ENCODE peak calls at places on chromosomes 1 and 21, in nine cellular contexts. L is GM10248, O is CMK, Q is caudate nucleus, N is aorta, Z is HTR-8/SVneo, T is stromal cell of bone marrow, S is heart right ventricle, M is cortex of kidney. Y is an unnamed sample.

GRCh38 chr1:178417858-178418257 is 78.9 kb downstream of the CLEC20A start:
- DNase-seq in S (no peak), T (peak; percentile 57), Q (no peak), Z (peak; percentile 38), N (no peak), M (no peak), O (no peak), L (no peak), Y (no peak)

GRCh38 chr1:64933296-64934070 is 32.9 kb downstream of the JAK1 start:
- DNase-seq in M (no peak), L (no peak), Z (no peak), Q (no peak), O (no peak), N (peak; percentile 59), T (peak; percentile 95), S (no peak), Y (peak; percentile 50)

GRCh38 chr1:68107771-68108170 is 57.3 kb upstream of the DIRAS3 start:
- DNase-seq in O (no peak), M (no peak), Q (no peak), L (no peak), Z (no peak), T (no peak), S (no peak), N (no peak), Y (no peak)

GRCh38 chr1:183374825-183375224 is 43.4 kb downstream of the NMNAT2 start:
- DNase-seq in M (no peak), S (no peak), O (no peak), T (no peak), Q (no peak), Z (no peak), N (no peak), L (no peak), Y (no peak)

GRCh38 chr1:233022246-233022645 is 71.8 kb downstream of the NTPCR start:
- DNase-seq in Z (no peak), T (no peak), Q (no peak), L (no peak), S (no peak), M (no peak), O (no peak), N (no peak), Y (no peak)

GRCh38 chr21:46559291-46559983 is 45.4 kb downstream of the S100B start:
- DNase-seq in O (no peak), T (no peak), Q (no peak), Z (no peak), M (no peak), N (no peak), S (no peak), L (peak; percentile 77), Y (no peak)

GRCh38 chr1:172727956-172728603 is 69.2 kb downstream of the FASLG start:
- DNase-seq in S (no peak), L (peak; percentile 26), M (no peak), O (peak; percentile 76), Q (no peak), N (no peak), Z (no peak), T (no peak), Y (no peak)

GRCh38 chr1:183610053-183610452 is 19.8 kb upstream of the NCF2 start:
- DNase-seq in L (no peak), N (no peak), S (no peak), Z (no peak), M (no peak), O (no peak), T (no peak), Q (no peak), Y (no peak)

GRCh38 chr1:51284487-51284954 is 45.8 kb downstream of the TTC39A start:
- DNase-seq in Z (no peak), S (no peak), N (no peak), M (no peak), T (no peak), O (peak; percentile 95), Q (no peak), L (no peak), Y (no peak)

GRCh38 chr1:27491748-27492700 is 2.1 kb upstream of the WASF2 start:
- DNase-seq in S (peak; percentile 53), Z (no peak), Q (no peak), M (no peak), N (peak; percentile 72), O (no peak), T (no peak), L (no peak), Y (no peak)

GRCh38 chr21:27108228-27108627 is 141.3 kb upstream of the ADAMTS5 start:
- DNase-seq in Q (no peak), S (no peak), L (no peak), Z (peak; percentile 7), M (no peak), T (no peak), N (no peak), O (no peak), Y (no peak)

GRCh38 chr1:163320891-163321290 is 863 bp upstream of the NUF2 start:
- DNase-seq in L (no peak), N (no peak), O (no peak), T (no peak), Z (no peak), M (no peak), S (no peak), Q (no peak), Y (no peak)

GRCh38 chr1:223500560-223501425 is 107.6 kb downstream of the CCDC185 start:
- DNase-seq in S (no peak), N (peak; percentile 77), Z (peak; percentile 54), M (no peak), T (peak; percentile 92), L (no peak), O (no peak), Q (no peak), Y (no peak)

GRCh38 chr1:62439652-62440371 is 3.0 kb downstream of the USP1 start:
- DNase-seq in L (peak; percentile 49), Q (no peak), Z (no peak), N (no peak), O (no peak), T (no peak), M (no peak), S (no peak), Y (no peak)

GRCh38 chr1:165353731-165354671 is 2.5 kb downstream of the LMX1A start:
- DNase-seq in Z (no peak), O (no peak), N (no peak), L (no peak), M (no peak), Q (no peak), T (no peak), S (no peak), Y (no peak)

GRCh38 chr1:6703016-6703415 is 1.4 kb upstream of the DNAJC11 start:
- DNase-seq in S (no peak), M (no peak), O (no peak), Q (no peak), N (no peak), L (no peak), T (no peak), Z (no peak), Y (no peak)

Y was measured in SIG-M5.